ENCODE peak calls at places on chromosomes 16 and 17, in eight cellular contexts. N is GM13976, I is head of caudate nucleus, S is HS-5, K is fibroblast of the aortic adventitia, X is nucleus accumbens, U is gastrocnemius medialis, T is T-helper 2 cell. L is an unnamed sample.
A peak's percentile ranks its signal among the peaks of the same experiment; 100 is the strongest.

GRCh38 chr17:69122065-69122464 is 19.6 kb downstream of the ABCA6 start:
- DNase-seq in S (no peak), X (no peak), K (no peak), N (no peak), T (no peak), I (no peak), U (no peak), L (no peak)

GRCh38 chr17:48605991-48606891 is 1.5 kb upstream of the HOXB6 start:
- DNase-seq in K (no peak), X (no peak), T (no peak), N (no peak), S (no peak), I (no peak), U (no peak), L (no peak)

GRCh38 chr16:89538286-89538685 is 22.2 kb upstream of the RPL13 start:
- DNase-seq in T (no peak), U (no peak), N (no peak), S (no peak), X (no peak), I (no peak), K (no peak), L (no peak)

GRCh38 chr16:1626327-1626726 is 14.2 kb downstream of the CRAMP1 start:
- DNase-seq in T (no peak), N (no peak), K (no peak), X (no peak), I (no peak), S (no peak), U (no peak), L (no peak)

GRCh38 chr17:34423978-34424813 is 61.2 kb upstream of the CCL1 start:
- DNase-seq in X (no peak), S (no peak), N (no peak), U (no peak), T (peak; percentile 24), I (no peak), K (no peak), L (no peak)

GRCh38 chr16:56411123-56411522 is 14.2 kb downstream of the AMFR start:
- DNase-seq in T (no peak), K (no peak), U (peak; percentile 74), N (no peak), S (no peak), X (no peak), I (no peak), L (no peak)

GRCh38 chr16:70512456-70512855 is 10.9 kb downstream of the COG4 start:
- DNase-seq in X (no peak), N (no peak), U (peak; percentile 78), I (no peak), S (peak; percentile 88), K (no peak), T (no peak), L (no peak)

GRCh38 chr16:546909-547770 is 13.1 kb upstream of the PRR35 start:
- DNase-seq in I (peak; percentile 70), N (no peak), X (no peak), K (peak; percentile 57), U (peak; percentile 59), S (no peak), T (peak; percentile 66), L (peak; percentile 27)

GRCh38 chr16:80014241-80014939 is 413.9 kb upstream of the MAF start:
- DNase-seq in S (no peak), X (no peak), I (no peak), N (no peak), U (no peak), T (no peak), K (no peak), L (no peak)

GRCh38 chr17:79907855-79908254 is 68.6 kb upstream of the CBX4 start:
- DNase-seq in I (no peak), X (no peak), S (no peak), T (no peak), N (no peak), U (no peak), K (no peak), L (no peak)

GRCh38 chr17:77329741-77330531 is 189.2 kb downstream of the SEC14L1 start:
- DNase-seq in N (peak; percentile 28), T (no peak), I (no peak), X (no peak), U (no peak), K (no peak), S (no peak), L (no peak)

GRCh38 chr16:20944861-20945390 is 44.4 kb downstream of the LYRM1 start:
- DNase-seq in I (no peak), N (no peak), U (no peak), K (peak; percentile 20), S (no peak), T (peak; percentile 81), X (no peak), L (peak; percentile 67)

GRCh38 chr17:32487460-32488176 is 825 bp downstream of the CDK5R1 start:
- DNase-seq in X (no peak), I (no peak), T (peak; percentile 22), S (no peak), U (no peak), N (peak; percentile 66), K (no peak), L (no peak)